ENCODE peak calls at places on chromosomes 12 and 14, in seven cellular contexts. One of them, this sample, is unnamed.

GRCh38 chr14:23066855-23067744 is 9.8 kb upstream of the CDH24 start:
- DNase-seq in heart left ventricle: no peak
- DNase-seq in HFFc6: no peak
- DNase-seq in neural crest cell: no peak
- DNase-seq in AG10803: no peak
- DNase-seq in natural killer cell: no peak
- DNase-seq in A549: no peak
- DNase-seq in this sample: no peak

GRCh38 chr14:70257526-70257925 is 68.8 kb upstream of the SLC8A3 start:
- DNase-seq in heart left ventricle: no peak
- DNase-seq in HFFc6: no peak
- DNase-seq in neural crest cell: no peak
- DNase-seq in AG10803: no peak
- DNase-seq in natural killer cell: no peak
- DNase-seq in A549: peak
- DNase-seq in this sample: no peak

GRCh38 chr12:71484272-71484905 is 44.8 kb downstream of the LGR5 start:
- DNase-seq in heart left ventricle: no peak
- DNase-seq in HFFc6: no peak
- DNase-seq in neural crest cell: no peak
- DNase-seq in AG10803: no peak
- DNase-seq in natural killer cell: no peak
- DNase-seq in A549: no peak
- DNase-seq in this sample: no peak

GRCh38 chr12:101733166-101733565 is 6.1 kb downstream of the SYCP3 start:
- DNase-seq in heart left ventricle: no peak
- DNase-seq in HFFc6: no peak
- DNase-seq in neural crest cell: no peak
- DNase-seq in AG10803: no peak
- DNase-seq in natural killer cell: no peak
- DNase-seq in A549: no peak
- DNase-seq in this sample: no peak

GRCh38 chr12:116376354-116377193 is 99.1 kb upstream of the MED13L start:
- DNase-seq in heart left ventricle: no peak
- DNase-seq in HFFc6: peak
- DNase-seq in neural crest cell: no peak
- DNase-seq in AG10803: peak
- DNase-seq in natural killer cell: no peak
- DNase-seq in A549: peak
- DNase-seq in this sample: no peak

GRCh38 chr12:50224026-50224692 is 57.0 kb upstream of the CERS5 start:
- DNase-seq in heart left ventricle: no peak
- DNase-seq in HFFc6: peak
- DNase-seq in neural crest cell: no peak
- DNase-seq in AG10803: peak
- DNase-seq in natural killer cell: no peak
- DNase-seq in A549: peak
- DNase-seq in this sample: no peak

GRCh38 chr14:81464253-81465001 is 64.3 kb upstream of the STON2 start:
- DNase-seq in heart left ventricle: peak
- DNase-seq in HFFc6: peak
- DNase-seq in neural crest cell: peak
- DNase-seq in AG10803: peak
- DNase-seq in natural killer cell: no peak
- DNase-seq in A549: peak
- DNase-seq in this sample: no peak

GRCh38 chr14:55133416-55133815 is 4.4 kb downstream of the LGALS3 start:
- DNase-seq in heart left ventricle: no peak
- DNase-seq in HFFc6: peak
- DNase-seq in neural crest cell: no peak
- DNase-seq in AG10803: no peak
- DNase-seq in natural killer cell: no peak
- DNase-seq in A549: no peak
- DNase-seq in this sample: no peak

GRCh38 chr12:52317443-52318052 is 3.6 kb downstream of the KRT83 start:
- DNase-seq in heart left ventricle: no peak
- DNase-seq in HFFc6: no peak
- DNase-seq in neural crest cell: no peak
- DNase-seq in AG10803: no peak
- DNase-seq in natural killer cell: no peak
- DNase-seq in A549: no peak
- DNase-seq in this sample: no peak

GRCh38 chr12:93434305-93434704 is 7.4 kb downstream of the UBE2N start:
- DNase-seq in heart left ventricle: no peak
- DNase-seq in HFFc6: no peak
- DNase-seq in neural crest cell: no peak
- DNase-seq in AG10803: no peak
- DNase-seq in natural killer cell: no peak
- DNase-seq in A549: no peak
- DNase-seq in this sample: no peak

GRCh38 chr12:126582231-126582630 is 1517.0 kb downstream of the AACS start:
- DNase-seq in heart left ventricle: no peak
- DNase-seq in HFFc6: no peak
- DNase-seq in neural crest cell: no peak
- DNase-seq in AG10803: no peak
- DNase-seq in natural killer cell: no peak
- DNase-seq in A549: peak
- DNase-seq in this sample: no peak

GRCh38 chr12:21987786-21988185 is 46.6 kb upstream of the ABCC9 start:
- DNase-seq in heart left ventricle: no peak
- DNase-seq in HFFc6: no peak
- DNase-seq in neural crest cell: no peak
- DNase-seq in AG10803: no peak
- DNase-seq in natural killer cell: no peak
- DNase-seq in A549: no peak
- DNase-seq in this sample: no peak

GRCh38 chr14:77303417-77304156 is 17.1 kb downstream of the POMT2 start:
- DNase-seq in heart left ventricle: no peak
- DNase-seq in HFFc6: peak
- DNase-seq in neural crest cell: no peak
- DNase-seq in AG10803: peak
- DNase-seq in natural killer cell: no peak
- DNase-seq in A549: peak
- DNase-seq in this sample: peak

DNA sequence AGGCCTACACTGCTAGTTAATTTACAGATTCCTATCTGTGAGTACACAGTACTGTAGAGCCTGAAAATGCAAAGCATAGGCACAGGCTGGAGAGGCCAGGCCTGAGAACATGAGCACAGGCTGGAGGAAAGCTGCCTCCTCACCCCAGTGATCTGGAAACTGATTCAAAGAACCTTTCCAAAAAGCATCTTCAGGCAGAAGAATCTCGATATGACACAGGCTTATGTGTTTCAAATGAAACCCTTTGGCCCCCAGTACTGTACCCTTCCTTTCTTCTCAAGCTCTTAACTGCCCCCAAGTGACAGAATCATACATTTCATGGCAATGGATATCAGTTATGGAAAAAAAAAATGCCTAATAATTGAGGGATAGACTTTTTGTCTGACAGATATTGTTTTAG is 122.0 kb downstream of the KCNC2 start:
- DNase-seq in heart left ventricle: no peak
- DNase-seq in HFFc6: peak
- DNase-seq in neural crest cell: no peak
- DNase-seq in AG10803: no peak
- DNase-seq in natural killer cell: no peak
- DNase-seq in A549: peak
- DNase-seq in this sample: no peak
- TF ChIP-seq CTCF in heart left ventricle: no peak
- TF ChIP-seq CTCF in HFFc6: peak
- TF ChIP-seq CTCF in neural crest cell: peak
- TF ChIP-seq CTCF in AG10803: no peak
- TF ChIP-seq CTCF in natural killer cell: no peak
- TF ChIP-seq CTCF in A549: peak
- TF ChIP-seq CTCF in this sample: no peak

DNA sequence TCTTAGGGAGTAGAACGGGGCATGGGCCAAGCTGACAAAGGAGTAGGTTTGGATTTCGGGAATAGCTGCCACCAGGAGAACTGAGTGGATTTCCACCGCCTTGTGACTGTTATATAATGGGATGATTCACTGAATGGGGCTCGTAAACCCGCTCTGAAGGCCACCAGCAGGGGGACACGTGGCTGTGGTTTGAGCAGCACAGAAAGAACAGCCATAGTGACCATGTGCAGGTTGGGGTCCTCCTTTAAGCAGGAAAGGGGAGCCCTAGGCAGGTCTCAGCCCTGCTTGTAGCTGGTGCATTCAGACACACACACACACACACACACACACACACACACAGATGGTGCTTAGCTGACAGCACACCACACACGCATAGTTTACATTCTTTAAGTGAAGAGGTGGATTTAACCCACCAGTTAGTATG is 8.6 kb upstream of the ASB2 start:
- DNase-seq in heart left ventricle: no peak
- DNase-seq in HFFc6: peak
- DNase-seq in neural crest cell: peak
- DNase-seq in AG10803: peak
- DNase-seq in natural killer cell: no peak
- DNase-seq in A549: peak
- DNase-seq in this sample: no peak
- TF ChIP-seq CTCF in heart left ventricle: no peak
- TF ChIP-seq CTCF in HFFc6: peak
- TF ChIP-seq CTCF in neural crest cell: peak
- TF ChIP-seq CTCF in AG10803: peak
- TF ChIP-seq CTCF in natural killer cell: no peak
- TF ChIP-seq CTCF in A549: peak
- TF ChIP-seq CTCF in this sample: peak

DNA sequence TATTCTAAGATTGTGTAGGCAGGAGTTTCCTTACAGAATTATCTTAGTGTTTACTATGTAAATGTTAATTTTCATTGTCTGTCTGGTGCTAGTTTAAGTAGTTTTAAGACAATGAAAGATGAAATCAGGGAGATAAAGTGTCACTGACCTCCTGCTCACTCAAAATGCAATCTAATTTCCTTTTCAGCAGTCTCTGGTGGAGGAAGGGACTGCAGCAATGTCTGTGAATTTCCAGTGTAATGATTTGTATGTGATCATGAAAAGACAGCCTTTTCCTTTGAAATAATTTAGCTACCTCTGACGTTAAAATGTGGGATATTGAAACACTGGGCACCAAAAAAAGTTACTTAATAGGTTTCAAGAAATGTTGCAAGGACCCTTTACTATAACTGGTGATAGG is 779.7 kb upstream of the FLRT2 start:
- DNase-seq in heart left ventricle: no peak
- DNase-seq in HFFc6: no peak
- DNase-seq in neural crest cell: no peak
- DNase-seq in AG10803: no peak
- DNase-seq in natural killer cell: no peak
- DNase-seq in A549: no peak
- DNase-seq in this sample: no peak
- TF ChIP-seq CTCF in heart left ventricle: no peak
- TF ChIP-seq CTCF in HFFc6: no peak
- TF ChIP-seq CTCF in neural crest cell: no peak
- TF ChIP-seq CTCF in AG10803: no peak
- TF ChIP-seq CTCF in natural killer cell: no peak
- TF ChIP-seq CTCF in A549: no peak
- TF ChIP-seq CTCF in this sample: no peak

DNA sequence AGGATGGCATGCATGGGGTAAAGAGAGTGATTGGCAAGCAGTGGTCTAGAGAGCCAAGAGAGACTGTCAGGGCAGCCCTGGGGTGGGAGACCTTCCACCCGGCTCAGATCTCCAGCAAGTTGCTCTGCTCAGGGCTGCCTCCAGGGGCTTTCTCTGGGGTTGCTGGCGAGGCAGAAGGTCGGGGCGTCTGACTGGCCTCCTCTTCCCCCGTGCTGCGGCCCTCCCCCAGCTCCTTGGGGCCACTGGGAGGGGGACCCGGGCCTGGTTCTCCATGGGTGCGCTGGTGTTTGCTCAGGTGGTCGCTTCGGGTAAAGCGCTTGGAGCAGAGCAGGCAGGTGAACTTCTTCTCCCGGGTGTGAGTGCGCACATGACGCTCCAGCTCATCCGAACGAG is 6.6 kb upstream of the AAAS start:
- DNase-seq in heart left ventricle: no peak
- DNase-seq in HFFc6: no peak
- DNase-seq in neural crest cell: no peak
- DNase-seq in AG10803: no peak
- DNase-seq in natural killer cell: no peak
- DNase-seq in A549: no peak
- DNase-seq in this sample: no peak
- TF ChIP-seq CTCF in heart left ventricle: no peak
- TF ChIP-seq CTCF in HFFc6: no peak
- TF ChIP-seq CTCF in neural crest cell: no peak
- TF ChIP-seq CTCF in AG10803: no peak
- TF ChIP-seq CTCF in natural killer cell: no peak
- TF ChIP-seq CTCF in A549: no peak
- TF ChIP-seq CTCF in this sample: no peak

DNA sequence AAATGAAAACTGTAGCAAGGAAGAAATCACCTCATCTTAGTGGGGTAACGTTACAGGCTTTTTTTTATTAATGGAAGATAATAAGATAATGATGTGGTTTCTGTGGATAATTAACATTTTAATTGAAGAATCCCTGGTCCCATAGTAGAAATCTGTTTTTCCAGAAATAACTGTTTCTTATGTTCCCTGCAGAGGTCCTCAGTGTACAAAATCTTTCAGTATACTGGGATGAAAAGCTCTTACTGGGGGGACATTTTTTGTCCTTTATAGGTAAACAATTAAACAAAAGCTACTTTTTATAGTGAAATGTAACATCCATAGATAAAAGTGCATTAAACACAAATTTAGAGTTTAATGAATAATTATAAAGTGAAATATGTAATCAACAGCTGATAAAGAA is 312.2 kb downstream of the ATXN7L3B start:
- DNase-seq in heart left ventricle: no peak
- DNase-seq in HFFc6: no peak
- DNase-seq in neural crest cell: no peak
- DNase-seq in AG10803: no peak
- DNase-seq in natural killer cell: no peak
- DNase-seq in A549: no peak
- DNase-seq in this sample: no peak
- TF ChIP-seq CTCF in heart left ventricle: no peak
- TF ChIP-seq CTCF in HFFc6: peak
- TF ChIP-seq CTCF in neural crest cell: peak
- TF ChIP-seq CTCF in AG10803: no peak
- TF ChIP-seq CTCF in natural killer cell: no peak
- TF ChIP-seq CTCF in A549: peak
- TF ChIP-seq CTCF in this sample: no peak

DNA sequence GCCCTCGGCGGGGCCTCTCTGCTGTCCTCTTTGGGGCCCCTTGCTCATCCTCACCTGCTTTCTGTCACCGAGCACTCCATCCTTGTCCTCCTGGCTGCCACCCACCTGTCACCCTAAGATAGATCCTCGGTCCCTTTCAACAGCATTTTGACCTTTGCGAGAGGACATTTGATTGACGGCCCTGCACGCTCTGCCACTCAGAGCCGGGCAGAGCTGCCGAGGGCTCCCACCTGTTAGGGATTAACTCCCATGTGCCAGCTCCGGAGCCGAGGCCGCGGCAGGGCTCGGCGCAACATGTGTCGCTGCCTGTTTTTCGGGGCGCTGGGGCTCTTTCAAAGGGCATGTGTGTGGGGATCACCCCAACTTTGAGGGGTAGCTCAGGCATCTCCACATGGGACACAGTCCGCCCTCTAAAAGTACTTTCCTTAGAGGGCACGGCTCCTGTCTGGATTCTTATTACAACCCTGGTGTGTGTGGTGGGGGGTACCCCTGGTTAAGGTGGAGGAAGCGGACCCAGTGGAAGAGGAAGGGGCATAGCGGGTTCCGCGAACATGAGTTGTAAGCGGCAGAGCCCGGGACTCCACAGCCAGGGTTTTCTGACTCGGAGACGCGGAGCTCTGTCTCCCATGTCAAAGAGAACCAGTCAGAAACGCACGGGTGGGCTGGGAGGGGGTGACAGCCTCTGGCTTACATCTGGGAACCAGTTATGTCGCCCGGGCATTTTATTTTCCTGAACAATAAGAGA is 800 bp upstream of the MEG3 start:
- DNase-seq in heart left ventricle: no peak
- DNase-seq in HFFc6: no peak
- DNase-seq in neural crest cell: no peak
- DNase-seq in AG10803: no peak
- DNase-seq in natural killer cell: no peak
- DNase-seq in A549: no peak
- DNase-seq in this sample: no peak
- TF ChIP-seq CTCF in heart left ventricle: no peak
- TF ChIP-seq CTCF in HFFc6: no peak
- TF ChIP-seq CTCF in neural crest cell: no peak
- TF ChIP-seq CTCF in AG10803: no peak
- TF ChIP-seq CTCF in natural killer cell: no peak
- TF ChIP-seq CTCF in A549: no peak
- TF ChIP-seq CTCF in this sample: no peak